ENCODE peak calls at places on chromosomes 1 and 21, in five cellular contexts. D is upper lobe of right lung, L is uterus, V is pancreas, Q is hepatocyte. K is an unnamed sample. For H3K36me3, the result is how much of the 10 kb centered on the place peaks cover.

GRCh38 chr1:63108226-63108625 is 214.1 kb upstream of the FOXD3 start:
- DNase-seq in D (no peak), L (no peak), V (no peak), Q (no peak), K (no peak)

GRCh38 chr1:172449585-172450523 is 6.0 kb upstream of the PIGC start:
- DNase-seq in D (peak), L (peak), V (peak), Q (peak), K (peak)

GRCh38 chr1:17259233-17259873 is 10.5 kb downstream of the PADI3 start:
- DNase-seq in D (no peak), L (no peak), V (no peak), Q (no peak), K (no peak)

GRCh38 chr1:17913326-17914115 is 158.4 kb downstream of the ACTL8 start:
- DNase-seq in D (no peak), L (no peak), V (no peak), Q (no peak), K (no peak)

GRCh38 chr1:36880155-36881070 is 153.9 kb downstream of the GRIK3 start:
- DNase-seq in D (no peak), L (no peak), V (no peak), Q (no peak), K (no peak)

GRCh38 chr1:164382384-164382783 is 176.6 kb upstream of the PBX1 start:
- DNase-seq in D (no peak), L (no peak), V (no peak), Q (no peak), K (no peak)

GRCh38 chr1:17161926-17162800 is 42.8 kb upstream of the PADI1 start:
- DNase-seq in D (no peak), L (no peak), V (no peak), Q (no peak), K (no peak)

GRCh38 chr1:52139817-52140540 is 1.9 kb upstream of the ZFYVE9 start:
- DNase-seq in D (no peak), L (no peak), V (no peak), Q (peak), K (no peak)

GRCh38 chr1:232431326-232431725 is 198.6 kb downstream of the SIPA1L2 start:
- DNase-seq in D (no peak), L (no peak), V (no peak), Q (no peak), K (no peak)

GRCh38 chr1:68104155-68104554 is 53.7 kb upstream of the DIRAS3 start:
- DNase-seq in D (no peak), L (no peak), V (no peak), Q (no peak), K (no peak)

GRCh38 chr1:245859510-245860114 is 647.5 kb downstream of the SMYD3 start:
- DNase-seq in D (no peak), L (no peak), V (no peak), Q (no peak), K (no peak)

GRCh38 chr1:187744665-187745064 is 915.9 kb downstream of the PLA2G4A start:
- DNase-seq in D (no peak), L (no peak), V (no peak), Q (no peak), K (no peak)

GRCh38 chr1:75964760-75965408 is 32.7 kb upstream of the ASB17 start:
- DNase-seq in D (no peak), L (no peak), V (no peak), Q (no peak), K (no peak)

GRCh38 chr21:15005391-15005790 is 59.4 kb downstream of the NRIP1 start:
- DNase-seq in D (no peak), L (no peak), V (no peak), Q (no peak), K (peak)

GRCh38 chr1:208387908-208388756 is 143.9 kb upstream of the PLXNA2 start:
- DNase-seq in D (no peak), L (no peak), V (no peak), Q (no peak), K (no peak)

GRCh38 chr1:47755368-47755990 is 241.7 kb downstream of the TRABD2B start:
- DNase-seq in D (no peak), L (no peak), V (peak), Q (no peak), K (peak)

GRCh38 chr1:85818371-85818770 is 110.1 kb upstream of the ZNHIT6 start:
- DNase-seq in D (no peak), L (no peak), V (no peak), Q (no peak), K (peak)

GRCh38 chr21:29366532-29366931 is 67.8 kb downstream of the BACH1 start:
- DNase-seq in D (no peak), L (no peak), V (no peak), Q (no peak), K (no peak)

GRCh38 chr21:44407493-44407892 is 47.8 kb upstream of the LRRC3 start:
- DNase-seq in D (no peak), L (no peak), V (no peak), Q (no peak), K (no peak)

GRCh38 chr1:243798726-243799125 is 51.3 kb downstream of the AKT3 start:
- DNase-seq in D (no peak), L (no peak), V (no peak), Q (no peak), K (no peak)

GRCh38 chr21:43868461-43868860 is 3.4 kb downstream of the AGPAT3 start:
- DNase-seq in D (no peak), L (no peak), V (no peak), Q (no peak), K (no peak)

GRCh38 chr1:244226440-244226839 is 175.4 kb downstream of the ZBTB18 start:
- DNase-seq in D (no peak), L (no peak), V (no peak), Q (no peak), K (no peak)

GRCh38 chr1:3473381-3473844 is 18.9 kb downstream of the ARHGEF16 start:
- DNase-seq in D (no peak), L (no peak), V (no peak), Q (no peak), K (no peak)

GRCh38 chr1:6473156-6473555 is 7.2 kb upstream of the TNFRSF25 start:
- DNase-seq in D (no peak), L (no peak), V (no peak), Q (no peak), K (no peak)

GRCh38 chr21:45699251-45699942 is 55.9 kb downstream of the PCBP3 start:
- DNase-seq in D (no peak), L (no peak), V (no peak), Q (no peak), K (no peak)

GRCh38 chr1:13764933-13765332 is 64.9 kb downstream of the PRDM2 start:
- DNase-seq in D (no peak), L (no peak), V (no peak), Q (no peak), K (peak)

GRCh38 chr1:218242171-218242570 is 42.9 kb upstream of the RRP15 start:
- DNase-seq in D (no peak), L (no peak), V (no peak), Q (no peak), K (no peak)

GRCh38 chr1:156383023-156383422 is 14.0 kb downstream of the RHBG start:
- DNase-seq in D (no peak), L (peak), V (peak), Q (peak), K (peak)

GRCh38 chr21:15291621-15292266 is 226.9 kb upstream of the NRIP1 start:
- DNase-seq in D (no peak), L (no peak), V (no peak), Q (no peak), K (no peak)

GRCh38 chr1:59361766-59362165 is 64.9 kb downstream of the FGGY start:
- DNase-seq in D (no peak), L (no peak), V (no peak), Q (no peak), K (no peak)

GRCh38 chr21:21851657-21852056 is 853.4 kb downstream of the NCAM2 start:
- DNase-seq in D (no peak), L (no peak), V (no peak), Q (no peak), K (no peak)

GRCh38 chr1:94922756-94923465 is 4.0 kb downstream of the CNN3 start:
- DNase-seq in D (no peak), L (no peak), V (no peak), Q (no peak), K (no peak)

GRCh38 chr1:94917251-94917650 is 9.7 kb downstream of the CNN3 start:
- DNase-seq in D (no peak), L (no peak), V (no peak), Q (no peak), K (no peak)

GRCh38 chr1:94919241-94920030 is 7.5 kb downstream of the CNN3 start:
- DNase-seq in D (no peak), L (no peak), V (no peak), Q (no peak), K (no peak)

GRCh38 chr1:94921977-94922376 is 4.9 kb downstream of the CNN3 start:
- DNase-seq in D (no peak), L (no peak), V (no peak), Q (no peak), K (no peak)

DNA sequence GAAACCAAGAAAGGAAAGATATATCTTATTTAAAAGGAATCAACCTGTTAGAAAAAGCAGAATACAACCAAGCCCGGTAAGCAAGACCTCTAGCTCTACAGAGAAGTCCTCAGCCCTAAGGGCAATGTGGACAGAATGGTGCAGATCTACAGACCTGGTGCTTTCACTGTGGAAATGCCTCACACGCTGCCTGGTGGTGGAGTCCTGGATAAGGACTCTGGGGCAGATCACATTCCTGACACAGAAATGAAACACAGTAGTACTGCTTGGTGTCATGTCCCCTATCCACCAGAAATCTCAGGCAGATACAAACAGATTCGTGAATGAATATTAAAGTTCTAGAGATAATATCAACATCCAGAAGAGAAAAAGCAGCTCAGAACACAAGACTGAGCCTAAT is 6.8 kb downstream of the CNN3 start:
- DNase-seq in D (no peak), L (no peak), V (no peak), Q (no peak), K (no peak)
- TF ChIP-seq CTCF in D (no peak), L (peak), V (no peak), Q (no peak), K (no peak)

GRCh38 chr1:28897789-28898188 is 16.6 kb upstream of the EPB41 start:
- DNase-seq in D (no peak), L (no peak), V (no peak), Q (no peak), K (no peak)

GRCh38 chr1:28898267-28898955 is 16.0 kb upstream of the EPB41 start:
- DNase-seq in D (no peak), L (no peak), V (peak), Q (no peak), K (no peak)

GRCh38 chr1:28894785-28895184 is 19.6 kb upstream of the EPB41 start:
- DNase-seq in D (no peak), L (no peak), V (no peak), Q (no peak), K (no peak)

GRCh38 chr1:28895896-28896608 is 18.3 kb upstream of the EPB41 start:
- DNase-seq in D (no peak), L (peak), V (no peak), Q (no peak), K (no peak)

DNA sequence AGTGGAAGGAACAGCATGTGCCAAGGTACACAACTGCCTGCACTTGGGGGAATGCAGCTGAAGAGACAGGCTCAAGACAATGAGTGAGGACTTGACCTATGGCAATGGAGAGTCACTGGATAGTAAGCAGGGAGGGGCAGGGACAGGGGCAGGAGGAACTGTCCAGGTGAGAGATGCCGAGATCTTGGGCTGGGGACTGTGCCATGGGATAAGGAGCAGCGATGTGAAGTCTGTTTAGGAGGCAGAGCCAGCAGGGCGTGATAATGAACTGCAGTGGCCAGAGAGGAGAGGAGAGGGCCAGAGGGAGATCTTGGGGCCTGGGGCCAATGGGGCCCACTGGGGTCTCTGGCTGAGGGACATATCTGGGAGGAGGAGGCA is 17.8 kb upstream of the EPB41 start:
- DNase-seq in D (no peak), L (no peak), V (no peak), Q (no peak), K (no peak)
- H3K36me3 ChIP-seq in D (under half), L (under half), V (under half), Q (under half), K (under half)

DNA sequence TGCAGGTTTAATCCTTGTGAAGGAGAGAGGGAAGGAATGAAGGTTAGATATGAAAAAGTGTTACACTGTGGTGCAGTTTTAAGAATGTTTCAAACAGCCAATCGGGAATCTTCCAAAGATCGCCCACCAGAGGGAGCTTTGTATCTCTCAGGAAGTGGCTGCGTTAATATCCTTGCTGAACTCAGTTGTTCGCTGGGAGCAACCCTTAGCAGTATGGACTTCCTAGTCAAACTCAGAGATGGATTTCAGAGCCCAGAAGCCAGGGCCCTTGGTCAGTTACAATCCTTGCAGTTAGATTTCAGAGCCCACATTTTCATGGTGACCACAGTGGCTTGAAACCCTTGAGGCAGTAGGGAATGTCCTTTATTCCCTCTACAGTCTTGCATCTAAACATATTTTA is 136.2 kb downstream of the NTNG1 start:
- DNase-seq in D (no peak), L (no peak), V (no peak), Q (peak), K (peak)
- TF ChIP-seq CTCF in D (peak), L (peak), V (no peak), Q (peak), K (peak)

DNA sequence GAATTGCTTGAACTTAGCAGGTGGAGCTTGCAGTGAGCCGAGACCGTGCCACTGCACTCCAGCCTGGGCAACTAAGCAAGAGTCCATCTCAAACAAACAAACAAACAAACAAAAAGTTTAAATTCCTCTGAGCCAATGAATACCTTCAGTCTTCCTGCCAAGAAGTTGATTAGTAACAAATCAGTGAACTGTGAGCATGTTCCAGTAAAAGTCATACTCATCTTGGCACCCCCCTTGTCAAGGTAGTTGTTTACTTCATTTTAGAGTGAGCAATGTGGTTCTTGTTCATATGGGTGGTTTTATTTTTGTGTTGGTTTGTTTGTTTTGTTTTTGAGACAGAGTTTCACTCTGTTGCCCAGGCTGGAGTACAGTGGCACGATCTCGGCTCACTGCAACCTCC is 18.0 kb upstream of the SLC2A7 start:
- DNase-seq in D (peak), L (no peak), V (no peak), Q (no peak), K (no peak)
- H3K36me3 ChIP-seq in D (under half), L (under half), V (under half), Q (under half), K (under half)

DNA sequence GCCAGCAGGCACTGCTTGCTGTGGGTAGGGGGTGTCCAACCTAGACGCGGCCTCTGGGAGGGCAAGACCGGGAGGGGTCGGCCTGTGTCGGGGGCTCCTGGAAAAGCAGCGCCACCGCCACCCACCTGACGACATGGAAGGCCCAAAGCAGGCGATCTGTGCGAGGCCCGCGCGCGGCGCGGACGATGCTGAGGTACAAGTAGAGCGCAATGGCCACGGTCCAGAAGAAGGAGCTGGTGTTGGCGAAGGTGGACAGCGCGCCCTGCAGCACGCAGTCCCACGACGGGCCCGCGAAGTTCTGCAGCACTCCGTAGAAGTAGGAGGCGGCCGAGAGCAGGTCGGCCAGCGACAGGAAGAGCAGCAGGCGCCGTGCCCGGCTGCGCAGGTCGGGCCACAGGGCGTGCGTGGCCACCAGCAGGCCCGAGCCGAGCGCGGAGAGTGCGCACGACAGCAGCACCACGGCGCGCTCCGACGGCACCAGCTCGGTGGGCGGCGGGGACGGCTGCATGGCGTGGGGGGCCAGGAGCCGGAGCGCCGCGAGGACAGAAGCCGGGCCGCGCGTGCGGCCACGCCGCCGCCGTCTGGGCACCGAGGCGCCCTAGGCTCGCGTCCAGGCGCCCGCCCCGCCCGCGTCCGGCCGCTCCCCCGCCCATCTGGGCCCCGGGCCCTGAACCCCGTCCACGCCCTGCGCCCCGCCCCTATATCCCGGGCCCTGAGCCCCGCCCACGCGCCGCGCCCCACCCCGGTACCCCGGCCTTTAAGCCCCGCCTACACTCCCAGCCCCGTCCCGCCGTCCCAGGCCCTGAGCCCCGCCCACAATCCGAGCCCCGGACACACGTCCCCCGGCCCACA is at the start of gene GPR157:
- DNase-seq in D (peak), L (peak), V (peak), Q (peak), K (peak)
- TF ChIP-seq CTCF in D (no peak), L (peak), V (no peak), Q (peak), K (peak)

GRCh38 chr1:92323473-92324453 is 24.9 kb downstream of the RPAP2 start:
- DNase-seq in D (no peak), L (no peak), V (no peak), Q (no peak), K (no peak)

GRCh38 chr1:92327794-92328193 is 28.9 kb downstream of the RPAP2 start:
- DNase-seq in D (no peak), L (no peak), V (no peak), Q (no peak), K (no peak)

GRCh38 chr1:92329356-92330129 is 30.7 kb downstream of the RPAP2 start:
- DNase-seq in D (no peak), L (no peak), V (no peak), Q (no peak), K (no peak)

GRCh38 chr1:92326681-92327080 is 27.8 kb downstream of the RPAP2 start:
- DNase-seq in D (no peak), L (no peak), V (no peak), Q (no peak), K (no peak)

DNA sequence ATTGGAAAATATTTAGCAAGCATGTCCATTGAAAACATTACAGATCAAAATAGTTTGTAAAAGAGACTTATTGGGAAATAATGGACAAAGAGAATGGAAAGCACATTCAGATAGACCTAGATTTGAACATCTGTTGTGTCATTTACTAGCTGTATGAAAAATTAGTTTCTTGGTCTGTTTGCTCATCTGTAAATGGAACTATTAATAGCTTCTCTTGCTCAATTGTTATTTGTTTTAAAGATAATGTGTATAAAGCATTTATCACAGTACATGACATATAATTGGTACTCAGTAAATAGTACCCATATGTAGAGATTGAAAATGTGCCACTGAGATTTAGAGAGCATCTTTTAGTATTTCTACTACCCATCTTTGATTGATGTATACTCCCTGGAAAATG is 25.9 kb downstream of the RPAP2 start:
- DNase-seq in D (no peak), L (no peak), V (no peak), Q (no peak), K (no peak)
- H3K36me3 ChIP-seq in D (under half), L (under half), V (under half), Q (under half), K (under half)

DNA sequence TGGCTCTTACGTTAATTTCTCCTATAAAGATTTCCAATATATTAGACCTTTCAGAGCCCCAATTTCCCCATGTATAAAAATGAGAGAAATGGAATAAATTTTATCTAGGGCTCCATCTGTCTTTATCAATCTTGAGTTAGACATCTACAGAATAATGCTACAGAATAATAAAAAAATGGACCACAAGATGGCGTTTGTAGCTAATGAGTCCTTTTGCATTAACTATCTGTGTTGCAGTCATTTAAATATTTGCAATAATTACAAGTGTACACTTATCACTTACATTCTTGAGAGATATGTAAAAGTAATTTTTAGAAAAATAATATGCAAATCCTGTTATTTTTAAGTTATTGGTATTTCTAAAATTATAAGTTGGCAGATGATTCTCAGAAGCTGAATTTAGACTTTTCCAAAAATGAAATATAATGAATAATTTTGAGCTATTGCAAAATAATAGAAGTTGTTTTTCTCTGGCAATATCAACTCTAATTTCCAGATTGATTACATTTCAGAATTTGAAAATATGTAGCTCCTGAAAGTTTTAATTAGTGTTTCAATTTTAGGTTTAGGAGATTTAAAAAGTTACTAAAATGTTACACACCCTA is 87.7 kb downstream of the SNX7 start:
- DNase-seq in D (no peak), L (no peak), V (no peak), Q (peak), K (no peak)
- TF ChIP-seq CTCF in D (peak), L (no peak), V (no peak), Q (peak), K (no peak)